ENCODE peak calls at places on chromosome 22, in seven cellular contexts. V is psoas muscle, F is adrenal gland, E is GM23338, K is heart right ventricle, C is Peyer's patch, G is endodermal cell. X is an unnamed sample. For H3K4me1, the result is how much of the 10 kb centered on the place peaks cover.

GRCh38 chr22:25700996-25701815 is 40.8 kb upstream of the MYO18B start:
- DNase-seq in V (peak), F (no peak), E (no peak), K (peak), C (no peak), G (no peak), X (no peak)

GRCh38 chr22:30781271-30781875 is 86.7 kb downstream of the OSBP2 start:
- DNase-seq in V (no peak), F (no peak), E (no peak), K (no peak), C (no peak), G (no peak), X (no peak)

GRCh38 chr22:35627267-35628041 is 10.3 kb upstream of the MB start:
- DNase-seq in V (peak), F (peak), E (peak), K (peak), C (peak), G (peak), X (peak)

GRCh38 chr22:48483764-48484528 is 1343.7 kb downstream of the BRD1 start:
- DNase-seq in V (no peak), F (no peak), E (no peak), K (no peak), C (peak), G (peak), X (no peak)

GRCh38 chr22:19815823-19816290 is 38.8 kb downstream of the GNB1L start:
- DNase-seq in V (no peak), F (no peak), E (no peak), K (no peak), C (no peak), G (peak), X (no peak)

GRCh38 chr22:36461665-36462474 is 19.6 kb downstream of the TXN2 start:
- DNase-seq in V (peak), F (no peak), E (peak), K (no peak), C (no peak), G (peak), X (no peak)

GRCh38 chr22:42376721-42377177 is 55.5 kb downstream of the NFAM1 start:
- DNase-seq in V (peak), F (peak), E (peak), K (peak), C (no peak), G (peak), X (no peak)

GRCh38 chr22:32814289-32814865 is 12.9 kb downstream of the TIMP3 start:
- DNase-seq in V (no peak), F (no peak), E (peak), K (no peak), C (no peak), G (no peak), X (no peak)

GRCh38 chr22:49009359-49010063 is 818.2 kb downstream of the BRD1 start:
- DNase-seq in V (no peak), F (no peak), E (no peak), K (no peak), C (no peak), G (peak), X (peak)

GRCh38 chr22:37742374-37743092 is 45.7 kb downstream of the TRIOBP start:
- DNase-seq in V (peak), F (no peak), E (no peak), K (no peak), C (no peak), G (no peak), X (no peak)

GRCh38 chr22:31977141-31977781 is 32.9 kb downstream of the YWHAH start:
- DNase-seq in V (peak), F (peak), E (peak), K (peak), C (peak), G (peak), X (peak)

DNA sequence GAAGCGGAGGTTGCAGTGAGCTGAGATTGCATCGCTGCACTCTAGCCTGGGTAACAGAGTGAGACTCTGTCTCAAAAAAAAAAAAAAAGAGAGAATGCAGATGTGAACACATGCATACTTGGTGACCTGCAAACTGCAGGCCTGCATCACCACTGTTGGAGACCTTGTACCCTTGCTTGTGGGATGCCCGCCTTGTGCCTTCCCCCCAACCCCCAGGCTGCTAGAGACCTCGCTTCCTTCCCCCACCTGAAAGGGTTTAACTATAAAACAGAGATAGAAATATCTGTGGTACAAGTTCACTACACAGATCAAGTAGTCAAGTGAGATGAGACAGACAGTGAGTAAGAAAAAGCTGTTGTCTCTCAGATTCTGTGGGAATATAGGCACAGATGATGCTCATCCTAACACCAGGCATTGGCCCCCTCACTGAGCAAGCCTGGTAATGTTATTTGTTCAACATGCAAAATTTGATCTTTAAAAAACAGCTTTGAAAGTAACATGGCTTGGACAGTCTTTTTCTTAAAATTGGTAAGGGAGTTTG is 32.3 kb downstream of the TNRC6B start:
- DNase-seq in V (no peak), F (no peak), E (no peak), K (no peak), C (no peak), G (no peak), X (no peak)
- H3K4me1 ChIP-seq in V (under half), F (half or more), E (half or more), K (half or more), C (under half), G (under half), X (half or more)

GRCh38 chr22:46777609-46777970 is 15.1 kb downstream of the TBC1D22A start:
- DNase-seq in V (peak), F (no peak), E (no peak), K (peak), C (peak), G (no peak), X (peak)

GRCh38 chr22:46775789-46776485 is 13.5 kb downstream of the TBC1D22A start:
- DNase-seq in V (no peak), F (no peak), E (no peak), K (no peak), C (peak), G (no peak), X (no peak)

GRCh38 chr22:46776486-46776826 is 14.0 kb downstream of the TBC1D22A start:
- DNase-seq in V (no peak), F (no peak), E (no peak), K (no peak), C (no peak), G (no peak), X (no peak)

GRCh38 chr22:46775364-46775758 is 12.9 kb downstream of the TBC1D22A start:
- DNase-seq in V (no peak), F (no peak), E (no peak), K (no peak), C (no peak), G (no peak), X (no peak)

DNA sequence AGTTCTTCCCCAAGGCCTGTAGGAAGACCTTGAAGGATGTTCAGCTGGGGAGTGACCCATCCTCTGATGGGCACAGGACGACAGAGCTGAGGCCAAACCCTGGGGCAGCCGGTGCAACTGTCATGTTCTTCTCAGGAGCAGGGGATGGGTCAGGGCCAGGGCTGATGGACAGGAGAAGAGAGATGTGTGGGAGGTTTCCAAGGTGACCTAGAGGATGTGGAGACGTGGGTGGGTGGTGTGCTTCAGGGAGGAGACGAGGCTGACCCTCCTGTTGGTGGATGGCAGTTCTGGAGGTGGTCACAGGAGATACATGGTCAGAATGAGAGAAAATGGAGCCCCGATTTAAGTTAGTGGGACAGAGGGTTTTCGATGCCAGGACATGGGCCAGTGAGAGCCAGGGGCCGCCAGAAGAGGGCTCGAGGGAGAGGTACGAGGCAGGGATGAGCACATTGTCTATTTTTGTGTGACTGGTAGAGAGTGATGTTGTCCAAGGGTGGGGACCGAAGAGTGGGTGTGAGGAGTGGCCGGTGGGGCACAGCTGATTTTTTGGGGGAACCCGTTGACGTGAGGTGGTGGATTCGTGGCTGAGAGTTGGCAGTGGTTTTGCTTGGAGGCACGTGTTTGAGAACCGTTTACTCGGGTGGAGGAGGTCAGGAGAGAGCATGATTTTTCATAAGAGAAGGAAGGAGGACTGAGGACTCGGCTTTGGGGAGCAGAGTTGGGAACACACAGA is 14.6 kb downstream of the TBC1D22A start:
- DNase-seq in V (no peak), F (no peak), E (no peak), K (no peak), C (no peak), G (no peak), X (no peak)
- TF ChIP-seq CTCF in V (no peak), F (no peak), E (no peak), K (no peak), C (no peak), G (no peak), X (no peak)

DNA sequence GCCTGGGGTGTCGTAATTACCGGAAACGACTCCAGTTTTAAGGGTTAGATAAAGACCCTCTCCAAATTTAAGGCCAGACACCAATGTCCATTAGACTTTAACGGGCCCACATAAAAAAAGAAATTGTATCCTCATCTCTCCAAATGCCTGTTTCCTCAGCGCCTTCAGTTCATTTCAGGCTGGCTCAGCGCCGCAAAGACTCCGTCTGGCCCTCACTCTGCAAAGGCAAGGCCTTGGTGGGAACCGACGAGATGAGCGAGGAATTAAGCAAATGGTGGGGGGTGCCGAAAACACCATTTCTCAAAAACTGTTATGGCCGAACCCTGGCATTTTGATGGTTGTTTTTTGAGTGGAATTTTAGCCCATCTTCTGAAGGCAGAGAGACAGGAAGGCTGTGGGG is 15.7 kb downstream of the MN1 start:
- DNase-seq in V (no peak), F (no peak), E (no peak), K (no peak), C (no peak), G (no peak), X (no peak)
- H3K4me1 ChIP-seq in V (half or more), F (under half), E (under half), K (half or more), C (under half), G (under half), X (under half)

DNA sequence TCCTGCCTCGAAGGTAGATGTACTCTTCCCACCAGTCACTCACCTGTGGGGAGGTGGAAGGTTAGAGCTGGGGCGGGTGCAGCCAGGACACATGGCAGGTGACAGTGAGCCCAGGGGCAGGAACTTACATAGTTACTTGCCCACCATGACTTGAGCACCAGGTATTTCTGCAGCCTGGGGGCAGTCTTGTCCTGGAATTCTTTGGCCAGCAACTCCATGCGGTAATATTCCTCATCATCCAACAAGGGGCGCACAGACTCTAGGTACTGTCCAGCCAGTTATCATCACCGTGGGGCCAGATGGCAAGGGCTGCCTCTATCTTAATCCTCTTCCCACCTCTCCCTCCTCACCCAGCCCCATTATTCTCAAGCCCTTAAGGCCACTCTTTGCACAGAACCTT is 2.2 kb downstream of the CPT1B start:
- DNase-seq in V (no peak), F (no peak), E (peak), K (no peak), C (peak), G (peak), X (no peak)
- TF ChIP-seq CTCF in V (peak), F (peak), E (peak), K (no peak), C (peak), G (peak), X (no peak)

GRCh38 chr22:44330727-44331660 is 18.2 kb upstream of the SHISAL1 start:
- DNase-seq in V (no peak), F (no peak), E (peak), K (no peak), C (no peak), G (peak), X (no peak)
- H3K4me1 ChIP-seq in V (under half), F (under half), E (under half), K (under half), C (under half), G (under half), X (under half)

GRCh38 chr22:22802346-22802970 is 85.2 kb upstream of the IGLL5 start:
- DNase-seq in V (no peak), F (no peak), E (peak), K (no peak), C (no peak), G (no peak), X (peak)
- TF ChIP-seq CTCF in V (no peak), F (no peak), E (peak), K (no peak), C (peak), G (peak), X (peak)

X was measured in CD8-positive, alpha-beta T cell.